ENCODE peak calls at places on chromosomes 1 and 21, in eight cellular contexts. I is OCI-LY7, Y is GM20000, B is GM12891, E is T1000, Q is progenitor cell of endocrine pancreas, N is NCI-H526 treated with DMSO at 0.1 percent for 48 hours, L is D721Med. C is an unnamed sample.

GRCh38 chr21:16713331-16714114 is 799.3 kb upstream of the CXADR start:
- DNase-seq in I (no peak), E (no peak), B (no peak), Q (no peak), Y (no peak), N (no peak), L (no peak), C (no peak)

GRCh38 chr1:150619576-150620509 is 9.6 kb downstream of the ENSA start:
- DNase-seq in I (peak; percentile 50), N (no peak), L (no peak), B (no peak), Y (no peak), E (peak; percentile 36), Q (no peak), C (peak; percentile 49)

GRCh38 chr21:42626171-42626570 is 27.2 kb upstream of the PDE9A start:
- DNase-seq in N (no peak), Y (no peak), L (no peak), Q (no peak), B (no peak), E (no peak), I (no peak), C (no peak)

GRCh38 chr1:234136073-234136472 is 231.6 kb downstream of the SLC35F3 start:
- DNase-seq in N (no peak), E (no peak), B (no peak), I (no peak), Y (no peak), Q (no peak), L (no peak), C (no peak)

GRCh38 chr1:39220900-39221870 is 16.7 kb downstream of the MACF1 start:
- DNase-seq in Q (no peak), B (no peak), L (no peak), Y (no peak), N (no peak), I (no peak), E (no peak), C (no peak)

GRCh38 chr1:48017716-48018115 is 20.5 kb upstream of the TRABD2B start:
- DNase-seq in Y (no peak), L (no peak), Q (no peak), N (no peak), B (no peak), I (no peak), E (no peak), C (no peak)

GRCh38 chr1:234768171-234768568 is 158.2 kb upstream of the IRF2BP2 start:
- DNase-seq in N (no peak), E (no peak), B (no peak), L (no peak), Y (peak; percentile 51), Q (no peak), I (no peak), C (no peak)

GRCh38 chr1:71882241-71883036 is 399.9 kb downstream of the NEGR1 start:
- DNase-seq in Y (no peak), B (no peak), I (no peak), E (no peak), N (no peak), Q (no peak), L (no peak), C (peak; percentile 83)

GRCh38 chr1:179141592-179142244 is 59.8 kb downstream of the TOR3A start:
- DNase-seq in N (no peak), I (no peak), Q (no peak), Y (peak; percentile 54), L (no peak), E (no peak), B (no peak), C (peak; percentile 33)

GRCh38 chr1:40980453-40981121 is 1.1 kb downstream of the CTPS1 start:
- DNase-seq in B (peak; percentile 40), Q (no peak), N (peak; percentile 82), I (peak; percentile 75), E (no peak), Y (peak; percentile 55), L (no peak), C (peak; percentile 56)

GRCh38 chr1:76068542-76068941 is 6.0 kb upstream of the ST6GALNAC3 start:
- DNase-seq in I (no peak), B (no peak), N (no peak), E (no peak), L (no peak), Q (no peak), Y (no peak), C (no peak)

GRCh38 chr1:111214086-111214801 is 13.3 kb upstream of the CHI3L2 start:
- DNase-seq in Y (no peak), Q (no peak), L (no peak), B (no peak), E (no peak), N (peak; percentile 65), I (peak; percentile 83), C (peak; percentile 95)

GRCh38 chr21:35565204-35565611 is 495.1 kb downstream of the SETD4 start:
- DNase-seq in Y (no peak), Q (no peak), B (no peak), E (peak; percentile 61), N (no peak), L (no peak), I (no peak), C (peak; percentile 49)

C was measured in KBM-7.